ENCODE peak calls at places on chromosome 20, in seven cellular contexts. I is spleen, B is uterus, H is hepatocyte, W is IMR-90, R is esophagus squamous epithelium, T is SK-N-SH. Z is an unnamed sample. For H3K36me3, the result is how much of the 10 kb centered on the place peaks cover.

GRCh38 chr20:25544316-25544715 is 41.0 kb downstream of the NINL start:
- DNase-seq in H (no peak), B (no peak), T (no peak), W (no peak), I (no peak), R (no peak), Z (no peak)

GRCh38 chr20:53779822-53780221 is 186.2 kb upstream of the ZNF217 start:
- DNase-seq in B (no peak), T (no peak), W (no peak), R (no peak), H (no peak), I (no peak), Z (no peak)

GRCh38 chr20:47667531-47668312 is 117.6 kb downstream of the SULF2 start:
- DNase-seq in I (no peak), T (no peak), R (no peak), B (no peak), H (no peak), W (no peak), Z (no peak)

GRCh38 chr20:37362821-37363220 is 16.9 kb downstream of the SRC start:
- DNase-seq in H (no peak), W (no peak), T (no peak), I (peak), R (no peak), B (no peak), Z (no peak)

GRCh38 chr20:31901615-31902014 is 31.2 kb downstream of the TTLL9 start:
- DNase-seq in T (no peak), R (no peak), B (no peak), I (no peak), H (no peak), W (no peak), Z (no peak)

GRCh38 chr20:4230651-4231050 is 215.3 kb upstream of the RNF24 start:
- DNase-seq in W (peak), T (no peak), R (no peak), B (no peak), I (no peak), H (no peak), Z (peak)

GRCh38 chr20:63315982-63316491 is 23.1 kb downstream of the COL20A1 start:
- DNase-seq in B (no peak), W (no peak), I (peak), H (no peak), T (no peak), R (no peak), Z (no peak)

GRCh38 chr20:35006531-35006971 is 50.9 kb downstream of the MYH7B start:
- DNase-seq in W (no peak), H (no peak), I (peak), R (no peak), B (peak), T (peak), Z (no peak)

GRCh38 chr20:21640556-21640955 is 64.9 kb upstream of the PAX1 start:
- DNase-seq in T (no peak), I (no peak), R (no peak), B (no peak), H (peak), W (no peak), Z (peak)

GRCh38 chr20:61123286-61123685 is 128.8 kb upstream of the CDH4 start:
- DNase-seq in H (no peak), I (no peak), W (no peak), T (no peak), B (no peak), R (no peak), Z (no peak)

GRCh38 chr20:50335105-50335504 is 144.5 kb downstream of the CEBPB start:
- DNase-seq in H (peak), W (peak), B (no peak), I (peak), R (no peak), T (peak), Z (peak)

GRCh38 chr20:664151-664550 is 11.2 kb upstream of the SRXN1 start:
- DNase-seq in I (peak), R (no peak), H (no peak), B (no peak), W (no peak), T (no peak), Z (no peak)

GRCh38 chr20:46169245-46170171 is 51.4 kb downstream of the CD40 start:
- DNase-seq in W (no peak), T (peak), R (no peak), H (no peak), I (no peak), B (no peak), Z (peak)

GRCh38 chr20:40320612-40321011 is 368.4 kb downstream of the MAFB start:
- DNase-seq in R (no peak), T (no peak), W (no peak), H (no peak), B (no peak), I (no peak), Z (no peak)

GRCh38 chr20:54849741-54850140 is 374.3 kb downstream of the DOK5 start:
- DNase-seq in T (no peak), H (no peak), B (no peak), W (no peak), R (no peak), I (no peak), Z (no peak)

GRCh38 chr20:48822879-48823385 is 4.9 kb downstream of the PREX1 start:
- DNase-seq in B (no peak), I (peak), T (no peak), R (no peak), W (no peak), H (no peak), Z (no peak)

GRCh38 chr20:52056203-52057062 is 135.1 kb downstream of the ZFP64 start:
- DNase-seq in R (no peak), H (no peak), T (no peak), B (no peak), I (no peak), W (peak), Z (peak)

GRCh38 chr20:17663040-17663399 is 19.0 kb downstream of the RRBP1 start:
- DNase-seq in B (peak), W (no peak), H (no peak), T (no peak), I (peak), R (no peak), Z (no peak)

GRCh38 chr20:9110916-9111432 is 42.1 kb downstream of the PLCB4 start:
- DNase-seq in W (no peak), T (no peak), H (no peak), I (no peak), B (no peak), R (no peak), Z (no peak)

GRCh38 chr20:51800769-51801219 is 1.5 kb downstream of the SALL4 start:
- DNase-seq in W (no peak), H (peak), B (no peak), R (no peak), I (no peak), T (peak), Z (no peak)

GRCh38 chr20:9985773-9986172 is 49.0 kb upstream of the ANKEF1 start:
- DNase-seq in I (no peak), R (no peak), B (no peak), T (no peak), H (no peak), W (no peak), Z (peak)

GRCh38 chr20:57617079-57617795 is 3.0 kb downstream of the ZBP1 start:
- DNase-seq in H (no peak), I (peak), T (no peak), W (no peak), R (no peak), B (no peak), Z (no peak)

GRCh38 chr20:38147751-38148150 is 17.3 kb downstream of the TGM2 start:
- DNase-seq in R (no peak), B (no peak), T (no peak), W (no peak), H (no peak), I (no peak), Z (no peak)

GRCh38 chr20:60921021-60921622 is 330.9 kb upstream of the CDH4 start:
- DNase-seq in B (no peak), W (peak), I (no peak), R (no peak), T (no peak), H (peak), Z (no peak)

GRCh38 chr20:37397076-37397953 is 51.4 kb downstream of the SRC start:
- DNase-seq in H (no peak), T (no peak), W (no peak), I (no peak), R (no peak), B (no peak), Z (no peak)

GRCh38 chr20:1665345-1665744 is 7.8 kb upstream of the SIRPG start:
- DNase-seq in B (no peak), T (no peak), H (no peak), R (no peak), W (no peak), I (no peak), Z (no peak)

GRCh38 chr20:22652685-22653568 is 68.6 kb upstream of the FOXA2 start:
- DNase-seq in W (no peak), I (no peak), R (no peak), H (peak), T (no peak), B (no peak), Z (no peak)

GRCh38 chr20:53865905-53866786 is 204.2 kb downstream of the BCAS1 start:
- DNase-seq in T (peak), W (peak), H (peak), B (no peak), R (no peak), I (no peak), Z (peak)

GRCh38 chr20:6828794-6829423 is 61.4 kb downstream of the BMP2 start:
- DNase-seq in B (peak), H (peak), W (peak), T (peak), I (no peak), R (no peak), Z (peak)

GRCh38 chr20:48319943-48320584 is 507.7 kb downstream of the PREX1 start:
- DNase-seq in B (no peak), W (no peak), H (no peak), I (no peak), T (no peak), R (no peak), Z (no peak)

GRCh38 chr20:38880952-38881735 is 45.1 kb upstream of the FAM83D start:
- DNase-seq in R (no peak), T (no peak), B (no peak), I (peak), W (no peak), H (no peak), Z (no peak)

GRCh38 chr20:51628533-51629398 is 86.2 kb upstream of the NFATC2 start:
- DNase-seq in T (no peak), I (no peak), B (no peak), H (no peak), R (no peak), W (peak), Z (peak)

GRCh38 chr20:63313349-63314014 is 20.5 kb downstream of the COL20A1 start:
- DNase-seq in B (no peak), T (no peak), W (no peak), H (no peak), I (peak), R (no peak), Z (no peak)

GRCh38 chr20:18738055-18738454 is 75.5 kb upstream of the SCP2D1 start:
- DNase-seq in B (no peak), I (no peak), H (peak), R (no peak), T (no peak), W (no peak), Z (no peak)

DNA sequence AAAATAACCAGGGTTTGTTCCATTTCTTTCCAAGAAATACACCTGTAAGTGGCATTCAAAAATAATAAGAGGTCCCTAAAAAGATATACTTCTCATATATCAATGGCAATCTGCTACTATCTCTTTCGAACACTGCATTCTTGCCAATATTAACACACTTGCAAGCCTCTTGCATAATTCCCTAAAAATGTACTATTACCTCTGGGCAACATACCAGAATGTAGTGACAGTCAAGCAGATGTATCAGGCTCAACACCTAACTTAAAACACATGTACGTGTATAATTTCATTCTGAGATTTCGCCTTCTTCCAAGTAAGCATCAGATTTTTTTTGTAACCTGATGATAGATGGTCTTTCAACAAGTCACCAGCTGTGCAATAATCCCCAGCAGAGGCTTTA is 3.4 kb downstream of the CBLN4 start:
- DNase-seq in W (no peak), H (no peak), R (no peak), I (no peak), B (no peak), T (no peak), Z (no peak)
- TF ChIP-seq CTCF in W (no peak), H (no peak), R (no peak), I (no peak), B (no peak), T (no peak), Z (no peak)

DNA sequence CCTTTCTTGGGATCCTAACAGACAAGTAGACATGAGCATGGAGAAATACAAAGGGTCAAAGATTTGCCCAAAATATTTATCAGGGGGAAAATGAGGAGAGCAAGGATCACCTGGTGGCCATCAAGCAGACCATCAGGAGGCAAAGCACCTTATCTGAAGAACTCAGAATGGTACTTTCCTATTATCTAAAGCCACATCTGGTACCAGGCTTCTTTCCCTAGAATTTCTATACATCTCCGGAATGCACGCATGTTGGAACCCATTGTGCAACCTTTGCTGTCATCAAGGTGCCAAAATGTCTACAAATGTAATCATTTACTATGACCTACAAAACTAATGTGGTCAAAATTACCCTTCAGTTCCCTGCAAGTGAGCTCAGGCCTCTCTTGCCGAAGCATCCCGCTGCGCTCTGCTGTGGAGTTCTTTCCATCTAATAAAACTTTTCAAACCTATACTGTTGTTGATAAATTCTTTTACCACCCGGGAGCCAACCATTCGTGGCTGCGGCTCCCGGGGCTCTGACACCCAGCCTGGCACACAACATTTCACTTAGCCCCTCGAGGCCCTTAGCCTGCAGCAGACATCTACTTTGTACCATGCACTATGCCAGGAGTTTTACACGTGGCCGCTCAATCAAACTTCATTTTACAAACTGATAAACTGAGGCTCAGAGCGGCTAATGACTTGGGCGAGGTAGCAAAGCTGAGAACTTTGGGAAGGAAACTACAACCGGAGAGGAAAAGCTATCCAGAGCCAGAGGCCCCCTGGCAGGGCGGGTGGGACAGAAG is 3.8 kb upstream of the CPXM1 start:
- DNase-seq in W (no peak), R (no peak), T (no peak), B (no peak), I (no peak), H (no peak), Z (no peak)
- H3K36me3 ChIP-seq in W (under half), R (under half), T (under half), B (under half), I (under half), H (under half), Z (under half)

GRCh38 chr20:45118028-45118427 is 3.1 kb upstream of the WFDC5 start:
- DNase-seq in R (no peak), I (no peak), H (no peak), T (no peak), W (no peak), B (no peak), Z (no peak)
- TF ChIP-seq CTCF in R (no peak), I (no peak), H (no peak), T (no peak), W (no peak), B (no peak), Z (peak)

DNA sequence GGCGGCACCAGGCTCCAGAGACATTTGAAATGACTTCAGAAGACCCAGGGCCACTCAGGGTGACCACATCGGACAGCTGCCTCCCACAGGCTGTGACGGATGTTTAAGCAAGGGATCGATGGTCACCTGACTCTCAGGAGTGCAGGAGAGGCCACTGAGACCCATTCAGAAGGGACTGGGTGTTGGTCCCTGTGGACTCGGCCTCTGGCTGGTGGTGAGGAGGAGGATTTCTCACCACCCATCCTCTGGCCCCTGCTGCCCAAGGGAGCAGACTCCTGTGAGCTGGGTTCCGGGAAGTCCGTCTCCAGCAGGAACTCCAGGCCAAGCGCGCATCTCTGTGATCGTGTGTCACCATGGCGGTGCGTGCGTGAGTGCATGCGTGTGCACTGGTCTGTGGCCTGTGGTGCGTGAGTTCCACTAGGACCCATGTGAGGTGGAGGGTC is 25.5 kb downstream of the NPEPL1 start:
- DNase-seq in I (peak), B (peak), H (peak), R (no peak), T (peak), W (no peak), Z (no peak)
- H3K36me3 ChIP-seq in I (under half), B (under half), H (under half), R (under half), T (under half), W (under half), Z (under half)

DNA sequence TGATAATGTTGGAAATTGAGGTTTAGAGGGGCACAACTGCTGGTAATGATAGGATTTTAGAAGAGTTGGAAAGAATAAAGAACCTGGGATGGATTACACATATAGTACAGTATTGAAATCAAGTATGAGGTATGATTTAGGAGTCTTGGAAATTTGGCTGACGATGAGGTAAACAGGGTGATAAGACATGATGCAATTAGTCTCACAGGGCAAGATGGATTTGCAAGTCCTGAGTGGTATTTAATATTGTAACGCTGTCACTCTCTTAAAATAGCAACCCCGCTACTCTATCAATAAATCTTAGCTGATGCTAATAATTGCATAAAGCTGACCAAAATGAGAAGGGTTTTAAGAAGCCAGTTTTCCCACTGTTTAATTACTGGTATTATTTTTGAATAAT is 70.4 kb downstream of the SYCP2 start:
- DNase-seq in T (no peak), H (no peak), R (no peak), I (no peak), B (no peak), W (no peak), Z (no peak)
- TF ChIP-seq CTCF in T (no peak), H (no peak), R (no peak), I (no peak), B (no peak), W (no peak), Z (no peak)

GRCh38 chr20:5552154-5552553 is 198.0 kb upstream of the SHLD1 start:
- DNase-seq in H (no peak), B (no peak), R (no peak), W (no peak), I (no peak), T (no peak), Z (no peak)
- H3K36me3 ChIP-seq in H (under half), B (under half), R (under half), W (half or more), I (under half), T (under half), Z (under half)